ENCODE peak calls at places on chromosomes 3 and 15, in five cellular contexts. F is IMR-90, M is fibroblast of lung, C is neural progenitor cell, Q is GM12878. U is an unnamed sample.

GRCh38 chr15:90315276-90315982 is 36.7 kb upstream of the ZNF774 start:
- DNase-seq in C (no peak), F (peak), M (peak), Q (no peak), U (peak)

GRCh38 chr3:30692498-30693130 is 86.2 kb downstream of the TGFBR2 start:
- DNase-seq in F (no peak), Q (no peak), C (no peak), M (no peak), U (no peak)

GRCh38 chr15:66401130-66402021 is 14.7 kb downstream of the MAP2K1 start:
- DNase-seq in M (no peak), C (peak), Q (no peak), F (no peak), U (no peak)

GRCh38 chr3:151592287-151592686 is 131.4 kb upstream of the IGSF10 start:
- DNase-seq in F (no peak), M (no peak), Q (no peak), C (peak), U (no peak)

GRCh38 chr3:32239638-32240550 is 1.4 kb downstream of the CMTM8 start:
- DNase-seq in F (no peak), M (peak), C (peak), Q (no peak), U (no peak)

GRCh38 chr15:40693904-40694705 is 869 bp upstream of the RAD51 start:
- DNase-seq in C (no peak), Q (peak), F (no peak), M (no peak), U (no peak)

GRCh38 chr15:38864827-38865604 is 300.4 kb upstream of the RASGRP1 start:
- DNase-seq in C (no peak), M (peak), Q (no peak), F (peak), U (no peak)

GRCh38 chr3:46669191-46669999 is 24.1 kb downstream of the ALS2CL start:
- DNase-seq in F (no peak), M (no peak), Q (no peak), C (no peak), U (peak)

GRCh38 chr3:187520027-187520945 is 149.9 kb downstream of the SST start:
- DNase-seq in Q (no peak), M (no peak), F (no peak), C (no peak), U (no peak)

GRCh38 chr3:94195381-94195780 is 132.5 kb downstream of the NSUN3 start:
- DNase-seq in M (no peak), C (no peak), F (no peak), Q (no peak), U (no peak)

GRCh38 chr3:138230525-138230924 is 43.4 kb downstream of the ARMC8 start:
- DNase-seq in M (no peak), Q (no peak), C (no peak), F (peak), U (no peak)

GRCh38 chr15:52137432-52138357 is 25.1 kb upstream of the BCL2L10 start:
- DNase-seq in Q (no peak), M (no peak), C (no peak), F (no peak), U (no peak)

GRCh38 chr3:65177879-65178484 is 490.2 kb upstream of the ADAMTS9 start:
- DNase-seq in F (no peak), C (no peak), Q (no peak), M (peak), U (no peak)

GRCh38 chr3:35932995-35933394 is 293.7 kb downstream of the ARPP21 start:
- DNase-seq in Q (no peak), M (peak), C (no peak), F (peak), U (no peak)

GRCh38 chr3:53478166-53478830 is 16.1 kb upstream of the CACNA1D start:
- DNase-seq in C (no peak), M (no peak), Q (no peak), F (no peak), U (no peak)

GRCh38 chr3:4722103-4722502 is 229.0 kb downstream of the ITPR1 start:
- DNase-seq in C (no peak), M (peak), Q (no peak), F (peak), U (no peak)

GRCh38 chr15:91186892-91187644 is 87.0 kb downstream of the SV2B start:
- DNase-seq in M (peak), C (peak), Q (no peak), F (peak), U (no peak)

GRCh38 chr15:66156310-66156975 is 97.1 kb downstream of the MEGF11 start:
- DNase-seq in Q (no peak), M (no peak), C (no peak), F (no peak), U (no peak)

GRCh38 chr3:146747928-146748327 is 142.8 kb upstream of the PLSCR5 start:
- DNase-seq in C (no peak), F (peak), Q (no peak), M (peak), U (no peak)

GRCh38 chr3:137121704-137122314 is 164.0 kb downstream of the IL20RB start:
- DNase-seq in Q (peak), M (peak), F (peak), C (peak), U (no peak)

GRCh38 chr3:188092648-188093047 is 61.3 kb upstream of the LPP start:
- DNase-seq in Q (no peak), M (peak), F (peak), C (no peak), U (no peak)

GRCh38 chr15:76939715-76940114 is 8.2 kb downstream of the RCN2 start:
- DNase-seq in M (peak), C (no peak), Q (no peak), F (peak), U (no peak)

GRCh38 chr3:107251819-107252218 is 125.4 kb upstream of the CCDC54 start:
- DNase-seq in C (no peak), M (no peak), F (no peak), Q (no peak), U (no peak)

GRCh38 chr3:127992127-127992526 is 60.1 kb upstream of the SEC61A1 start:
- DNase-seq in M (no peak), C (no peak), Q (no peak), F (no peak), U (no peak)

GRCh38 chr15:98017150-98017964 is 56.9 kb downstream of the ARRDC4 start:
- DNase-seq in C (no peak), F (no peak), M (no peak), Q (no peak), U (no peak)

GRCh38 chr15:80958818-80959495 is 30.7 kb downstream of the MESD start:
- DNase-seq in F (no peak), Q (no peak), M (no peak), C (no peak), U (no peak)

GRCh38 chr3:24499991-24500390 is 5.3 kb upstream of the THRB start:
- DNase-seq in C (no peak), F (no peak), Q (no peak), M (no peak), U (no peak)

GRCh38 chr3:84547971-84548970 is 410.5 kb upstream of the CADM2 start:
- DNase-seq in C (peak), Q (no peak), F (no peak), M (peak), U (no peak)

GRCh38 chr3:66470285-66470684 is 30.5 kb downstream of the LRIG1 start:
- DNase-seq in M (no peak), Q (no peak), C (no peak), F (no peak), U (no peak)

GRCh38 chr3:57043518-57043917 is 16.9 kb upstream of the SPATA12 start:
- DNase-seq in M (no peak), F (no peak), Q (no peak), C (no peak), U (no peak)

GRCh38 chr3:72396899-72397298 is 451.3 kb downstream of the SHQ1 start:
- DNase-seq in C (no peak), M (no peak), Q (no peak), F (no peak), U (no peak)

GRCh38 chr15:48936666-48937065 is 27.1 kb downstream of the SHC4 start:
- DNase-seq in F (peak), Q (no peak), M (peak), C (no peak), U (no peak)

GRCh38 chr3:115937054-115937453 is 313.7 kb downstream of the GAP43 start:
- DNase-seq in C (no peak), Q (no peak), F (no peak), M (no peak), U (no peak)

GRCh38 chr15:88800026-88800425 is 3.2 kb upstream of the ACAN start:
- DNase-seq in F (peak), M (no peak), Q (no peak), C (no peak), U (no peak)

GRCh38 chr15:44812029-44812517 is 75.7 kb downstream of the TRIM69 start:
- DNase-seq in F (no peak), M (no peak), C (no peak), Q (no peak), U (no peak)

GRCh38 chr3:45554001-45554691 is 40.4 kb upstream of the LIMD1 start:
- DNase-seq in F (peak), M (peak), Q (peak), C (no peak), U (no peak)
- H3K27ac ChIP-seq in F (peak), M (peak), Q (peak), C (no peak), U (no peak)

GRCh38 chr15:100880139-100880896 is 687 bp downstream of the ALDH1A3 start:
- DNase-seq in F (no peak), M (no peak), C (peak), Q (no peak), U (no peak)
- H3K9ac ChIP-seq in F (no peak), M (no peak), C (no peak), Q (no peak), U (no peak)

GRCh38 chr3:44862221-44862637 is 517 bp downstream of the TMEM42 start:
- DNase-seq in F (peak), Q (no peak), C (no peak), M (peak), U (no peak)

GRCh38 chr3:44867421-44868111 is 5.9 kb downstream of the TMEM42 start:
- DNase-seq in M (no peak), Q (no peak), C (no peak), F (no peak), U (no peak)

GRCh38 chr3:44860117-44860516 is 1.6 kb upstream of the TMEM42 start:
- DNase-seq in M (no peak), Q (no peak), F (no peak), C (no peak), U (no peak)

GRCh38 chr3:44865272-44866005 is 3.7 kb downstream of the TMEM42 start:
- DNase-seq in Q (no peak), F (peak), C (no peak), M (peak), U (no peak)

DNA sequence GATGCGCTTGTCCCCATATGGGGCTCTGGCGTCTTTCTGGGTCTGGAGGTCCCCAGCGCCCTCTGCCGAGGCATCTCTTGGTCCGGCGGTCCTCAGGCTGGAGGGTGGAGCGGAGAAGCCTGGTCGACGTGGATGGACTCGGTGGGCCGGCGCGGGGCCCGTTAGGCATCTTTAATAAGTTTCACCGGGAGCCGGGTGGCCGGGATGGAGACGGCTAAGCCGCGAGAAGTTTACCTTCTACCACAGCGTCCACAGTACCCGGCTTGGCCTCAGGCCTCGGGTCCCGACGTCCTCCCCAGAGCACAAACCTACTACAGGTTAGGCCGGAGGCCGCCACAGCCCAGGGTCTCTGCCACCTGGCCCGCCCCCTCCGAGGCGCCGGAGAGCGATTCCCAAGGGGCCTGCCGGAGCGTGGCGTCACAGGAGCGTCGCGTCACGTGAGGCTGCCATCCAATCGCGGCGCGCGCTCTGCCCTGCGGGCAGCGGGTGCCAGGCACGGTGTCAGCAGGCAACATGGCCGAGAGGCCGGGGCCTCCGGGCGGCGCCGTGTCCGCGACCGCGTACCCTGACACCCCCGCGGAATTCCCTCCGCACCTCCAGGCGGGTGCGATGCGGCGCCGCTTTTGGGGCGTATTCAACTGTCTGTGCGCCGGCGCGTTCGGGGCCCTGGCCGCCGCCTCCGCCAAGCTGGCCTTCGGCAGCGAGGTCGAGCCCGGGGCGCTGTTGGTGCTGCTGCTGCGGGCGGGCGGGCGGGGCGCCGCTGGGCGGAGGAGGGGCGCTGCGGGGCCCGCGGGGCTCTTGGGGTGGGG is at the start of gene TMEM42:
- DNase-seq in M (peak), Q (peak), C (peak), F (peak), U (peak)
- TF ChIP-seq CTCF in M (peak), Q (peak), C (peak), F (peak), U (peak)

GRCh38 chr3:12181301-12181700 is 22.6 kb upstream of the TIMP4 start:
- DNase-seq in Q (no peak), C (no peak), F (no peak), M (no peak), U (no peak)

GRCh38 chr3:12181806-12182205 is 23.1 kb upstream of the TIMP4 start:
- DNase-seq in C (no peak), M (no peak), Q (no peak), F (no peak), U (no peak)

GRCh38 chr3:12179441-12179840 is 20.7 kb upstream of the TIMP4 start:
- DNase-seq in F (no peak), M (no peak), C (no peak), Q (no peak), U (no peak)

GRCh38 chr3:12178091-12178820 is 19.5 kb upstream of the TIMP4 start:
- DNase-seq in F (peak), Q (no peak), C (no peak), M (peak), U (peak)

GRCh38 chr3:12180218-12180617 is 21.5 kb upstream of the TIMP4 start:
- DNase-seq in C (no peak), M (peak), Q (no peak), F (peak), U (peak)
- H3K27ac ChIP-seq in C (no peak), M (no peak), Q (no peak), F (no peak), U (no peak)

GRCh38 chr3:44185396-44185915 is 56.2 kb upstream of the TOPAZ1 start:
- DNase-seq in F (no peak), Q (no peak), M (no peak), C (no peak), U (no peak)
- H3K9ac ChIP-seq in F (no peak), Q (no peak), M (no peak), C (no peak), U (no peak)

U was measured in kidney.